ENCODE peak calls at places on chromosomes 12 and 14, in seven cellular contexts. F is fibroblast of pulmonary artery, J is SW 1271, H is GM10248, X is NCI-H510A, M is GDM1, N is activated gamma-delta T cell treated with Interleukin-2 at 50 U/mL for 16 hours. G is an unnamed sample.

GRCh38 chr12:32891956-32892355 is 4.6 kb downstream of the PKP2 start:
- DNase-seq in F (peak; percentile 64), J (peak; percentile 66), H (no peak), X (no peak), M (no peak), N (no peak), G (peak; percentile 63)

GRCh38 chr12:67482751-67483661 is 165.5 kb upstream of the DYRK2 start:
- DNase-seq in F (peak; percentile 45), J (no peak), H (no peak), X (peak; percentile 67), M (peak; percentile 11), N (peak; percentile 80), G (no peak)

GRCh38 chr12:57219993-57220728 is 3.6 kb downstream of the NXPH4 start:
- DNase-seq in F (no peak), J (no peak), H (no peak), X (no peak), M (no peak), N (no peak), G (no peak)

GRCh38 chr12:109679716-109680520 is 33.7 kb upstream of the FAM222A start:
- DNase-seq in F (no peak), J (no peak), H (no peak), X (peak; percentile 89), M (no peak), N (no peak), G (no peak)

GRCh38 chr12:5723711-5724252 is 221.3 kb downstream of the ANO2 start:
- DNase-seq in F (no peak), J (no peak), H (no peak), X (no peak), M (no peak), N (no peak), G (no peak)

GRCh38 chr12:132152411-132152821 is 8.2 kb downstream of the NOC4L start:
- DNase-seq in F (no peak), J (no peak), H (no peak), X (no peak), M (no peak), N (no peak), G (no peak)

GRCh38 chr12:29733060-29733459 is 50.7 kb downstream of the TMTC1 start:
- DNase-seq in F (peak; percentile 31), J (no peak), H (no peak), X (no peak), M (no peak), N (no peak), G (no peak)

GRCh38 chr12:75542942-75543341 is 31.5 kb upstream of the KRR1 start:
- DNase-seq in F (peak; percentile 59), J (no peak), H (no peak), X (no peak), M (no peak), N (no peak), G (no peak)

GRCh38 chr12:109741970-109742372 is 28.3 kb downstream of the FAM222A start:
- DNase-seq in F (no peak), J (no peak), H (no peak), X (no peak), M (no peak), N (peak; percentile 2), G (no peak)

GRCh38 chr12:105275997-105276760 is 40.2 kb upstream of the APPL2 start:
- DNase-seq in F (no peak), J (no peak), H (no peak), X (peak; percentile 8), M (peak; percentile 53), N (no peak), G (no peak)

GRCh38 chr14:50985816-50986396 is 41.6 kb upstream of the PYGL start:
- DNase-seq in F (no peak), J (no peak), H (no peak), X (no peak), M (no peak), N (no peak), G (peak; percentile 25)

GRCh38 chr12:114448618-114448933 is 42.6 kb upstream of the TBX5 start:
- DNase-seq in F (no peak), J (no peak), H (no peak), X (no peak), M (no peak), N (no peak), G (no peak)

GRCh38 chr12:120211243-120211903 is 10.5 kb upstream of the RPLP0 start:
- DNase-seq in F (no peak), J (no peak), H (no peak), X (no peak), M (no peak), N (no peak), G (no peak)

GRCh38 chr14:23061995-23062394 is 4.7 kb upstream of the CDH24 start:
- DNase-seq in F (peak; percentile 97), J (no peak), H (no peak), X (no peak), M (no peak), N (no peak), G (no peak)

GRCh38 chr14:77139540-77140342 is 1.9 kb downstream of the ZDHHC22 start:
- DNase-seq in F (peak; percentile 24), J (no peak), H (peak; percentile 71), X (peak; percentile 33), M (peak; percentile 14), N (peak; percentile 16), G (no peak)

GRCh38 chr12:20757-21156 is 45.8 kb upstream of the IQSEC3 start:
- DNase-seq in F (no peak), J (no peak), H (peak; percentile 21), X (no peak), M (no peak), N (no peak), G (no peak)

GRCh38 chr12:124864326-124864752 is 675 bp upstream of the SCARB1 start:
- DNase-seq in F (no peak), J (no peak), H (no peak), X (no peak), M (no peak), N (no peak), G (no peak)

GRCh38 chr14:105944632-105945610 is 418.5 kb downstream of the TMEM121 start:
- DNase-seq in F (no peak), J (peak; percentile 69), H (peak; percentile 68), X (no peak), M (peak; percentile 61), N (peak; percentile 78), G (no peak)

GRCh38 chr12:41745593-41745992 is 399.1 kb downstream of the GXYLT1 start:
- DNase-seq in F (no peak), J (no peak), H (no peak), X (no peak), M (no peak), N (no peak), G (no peak)

GRCh38 chr14:28765907-28766504 is 581 bp upstream of the FOXG1 start:
- DNase-seq in F (no peak), J (no peak), H (no peak), X (peak; percentile 37), M (no peak), N (no peak), G (no peak)

GRCh38 chr12:120060196-120060595 is 56.4 kb downstream of the RAB35 start:
- DNase-seq in F (peak; percentile 9), J (no peak), H (no peak), X (no peak), M (no peak), N (no peak), G (no peak)

GRCh38 chr12:39619660-39620433 is at the start of gene ABCD2:
- DNase-seq in F (peak; percentile 81), J (peak; percentile 67), H (peak; percentile 58), X (peak; percentile 5), M (peak; percentile 21), N (peak; percentile 66), G (no peak)

GRCh38 chr12:27474344-27474743 is 27.8 kb downstream of the SMCO2 start:
- DNase-seq in F (peak; percentile 62), J (no peak), H (no peak), X (no peak), M (no peak), N (no peak), G (no peak)

GRCh38 chr12:102407776-102408486 is 72.4 kb downstream of the IGF1 start:
- DNase-seq in F (no peak), J (no peak), H (no peak), X (no peak), M (no peak), N (no peak), G (no peak)

GRCh38 chr14:94374749-94375148 is 13.7 kb downstream of the SERPINA1 start:
- DNase-seq in F (no peak), J (no peak), H (no peak), X (no peak), M (no peak), N (no peak), G (no peak)

GRCh38 chr14:31953210-31953609 is 123.9 kb upstream of the ARHGAP5 start:
- DNase-seq in F (no peak), J (no peak), H (no peak), X (no peak), M (no peak), N (no peak), G (no peak)

GRCh38 chr14:100416921-100417451 is 93.8 kb downstream of the SLC25A47 start:
- DNase-seq in F (peak; percentile 29), J (no peak), H (no peak), X (no peak), M (no peak), N (no peak), G (no peak)

GRCh38 chr14:73916324-73916723 is 29.7 kb downstream of the ZNF410 start:
- DNase-seq in F (no peak), J (no peak), H (no peak), X (no peak), M (no peak), N (no peak), G (no peak)

GRCh38 chr12:94650143-94651056 is at the start of gene TMCC3:
- DNase-seq in F (peak; percentile 40), J (no peak), H (peak; percentile 56), X (peak; percentile 43), M (no peak), N (peak; percentile 13), G (no peak)

GRCh38 chr12:28536088-28536487 is 345.8 kb downstream of the CCDC91 start:
- DNase-seq in F (peak; percentile 88), J (no peak), H (no peak), X (no peak), M (no peak), N (no peak), G (no peak)

GRCh38 chr14:100012478-100012925 is 52.7 kb upstream of the EVL start:
- DNase-seq in F (peak; percentile 83), J (no peak), H (no peak), X (no peak), M (no peak), N (no peak), G (no peak)

GRCh38 chr14:99574099-99574880 is 29.7 kb downstream of the CCDC85C start:
- DNase-seq in F (peak; percentile 85), J (no peak), H (no peak), X (no peak), M (no peak), N (no peak), G (no peak)

GRCh38 chr12:53985900-53986685 is 1.1 kb downstream of the HOXC10 start:
- DNase-seq in F (no peak), J (no peak), H (peak; percentile 47), X (no peak), M (no peak), N (no peak), G (no peak)

GRCh38 chr14:97027256-97027999 is 230.2 kb downstream of the VRK1 start:
- DNase-seq in F (no peak), J (no peak), H (no peak), X (no peak), M (no peak), N (no peak), G (no peak)

GRCh38 chr12:128269108-128269713 is 2.2 kb downstream of the TMEM132C start:
- DNase-seq in F (no peak), J (no peak), H (no peak), X (no peak), M (no peak), N (no peak), G (no peak)

GRCh38 chr12:269216-269615 is 6.6 kb upstream of the SLC6A13 start:
- DNase-seq in F (no peak), J (no peak), H (no peak), X (no peak), M (no peak), N (no peak), G (no peak)

GRCh38 chr14:99905121-99905520 is 111.9 kb downstream of the EML1 start:
- DNase-seq in F (no peak), J (no peak), H (no peak), X (no peak), M (no peak), N (no peak), G (no peak)

GRCh38 chr14:100767003-100767787 is 40.5 kb downstream of the DLK1 start:
- DNase-seq in F (no peak), J (no peak), H (no peak), X (no peak), M (no peak), N (no peak), G (no peak)

G was measured in iPS DF 19.7.